ENCODE peak calls at places on chromosomes 2 and 18, in five cellular contexts. One of them, this sample, is unnamed.

GRCh38 chr2:201175971-201176570 is 6.9 kb upstream of the CASP10 start:
- DNase-seq in T follicular helper cell: no peak
- DNase-seq in NAMALWA: no peak
- DNase-seq in EL: no peak
- DNase-seq in amygdala: no peak
- DNase-seq in this sample: no peak

GRCh38 chr2:42722328-42723190 is 41.4 kb downstream of the OXER1 start:
- DNase-seq in T follicular helper cell: no peak
- DNase-seq in NAMALWA: peak; percentile 47
- DNase-seq in EL: peak; percentile 50
- DNase-seq in amygdala: no peak
- DNase-seq in this sample: no peak

GRCh38 chr2:153584244-153584643 is 105.7 kb upstream of the RPRM start:
- DNase-seq in T follicular helper cell: no peak
- DNase-seq in NAMALWA: no peak
- DNase-seq in EL: no peak
- DNase-seq in amygdala: no peak
- DNase-seq in this sample: no peak

GRCh38 chr2:28108143-28108542 is 217.6 kb downstream of the BABAM2 start:
- DNase-seq in T follicular helper cell: no peak
- DNase-seq in NAMALWA: no peak
- DNase-seq in EL: no peak
- DNase-seq in amygdala: no peak
- DNase-seq in this sample: no peak

GRCh38 chr2:14713248-14713647 is 80.7 kb downstream of the LRATD1 start:
- DNase-seq in T follicular helper cell: no peak
- DNase-seq in NAMALWA: no peak
- DNase-seq in EL: no peak
- DNase-seq in amygdala: no peak
- DNase-seq in this sample: no peak

GRCh38 chr2:99066075-99066557 is 75.4 kb upstream of the C2orf15 start:
- DNase-seq in T follicular helper cell: no peak
- DNase-seq in NAMALWA: peak; percentile 76
- DNase-seq in EL: peak; percentile 45
- DNase-seq in amygdala: no peak
- DNase-seq in this sample: no peak

GRCh38 chr2:9594361-9595063 is 36.3 kb downstream of the YWHAQ start:
- DNase-seq in T follicular helper cell: no peak
- DNase-seq in NAMALWA: no peak
- DNase-seq in EL: peak; percentile 74
- DNase-seq in amygdala: no peak
- DNase-seq in this sample: no peak

GRCh38 chr2:86078801-86079545 is 26.7 kb downstream of the POLR1A start:
- DNase-seq in T follicular helper cell: peak; percentile 15
- DNase-seq in NAMALWA: peak; percentile 47
- DNase-seq in EL: peak; percentile 38
- DNase-seq in amygdala: no peak
- DNase-seq in this sample: peak; percentile 42

GRCh38 chr18:3995476-3996102 is 459.5 kb downstream of the DLGAP1 start:
- DNase-seq in T follicular helper cell: peak; percentile 19
- DNase-seq in NAMALWA: peak; percentile 79
- DNase-seq in EL: peak; percentile 70
- DNase-seq in amygdala: no peak
- DNase-seq in this sample: peak; percentile 37

GRCh38 chr2:17791121-17791902 is 24.9 kb upstream of the MSGN1 start:
- DNase-seq in T follicular helper cell: no peak
- DNase-seq in NAMALWA: no peak
- DNase-seq in EL: peak; percentile 56
- DNase-seq in amygdala: no peak
- DNase-seq in this sample: no peak

GRCh38 chr2:33706410-33706809 is 107.3 kb upstream of the FAM98A start:
- DNase-seq in T follicular helper cell: no peak
- DNase-seq in NAMALWA: no peak
- DNase-seq in EL: no peak
- DNase-seq in amygdala: no peak
- DNase-seq in this sample: no peak

GRCh38 chr2:70258532-70258875 is 567 bp downstream of the PCYOX1 start:
- DNase-seq in T follicular helper cell: no peak
- DNase-seq in NAMALWA: no peak
- DNase-seq in EL: peak; percentile 33
- DNase-seq in amygdala: no peak
- DNase-seq in this sample: no peak

GRCh38 chr2:16973586-16974274 is 308.1 kb upstream of the CYRIA start:
- DNase-seq in T follicular helper cell: no peak
- DNase-seq in NAMALWA: no peak
- DNase-seq in EL: no peak
- DNase-seq in amygdala: no peak
- DNase-seq in this sample: no peak

GRCh38 chr2:157843935-157844334 is 32.2 kb downstream of the ACVR1 start:
- DNase-seq in T follicular helper cell: no peak
- DNase-seq in NAMALWA: no peak
- DNase-seq in EL: no peak
- DNase-seq in amygdala: no peak
- DNase-seq in this sample: no peak